ENCODE peak calls at places on chromosomes 2 and 18, in eight cellular contexts. V is upper lobe of left lung, I is gastrocnemius medialis, T is A549, L is heart left ventricle, O is HCT116, W is right lobe of liver, Z is K562. X is an unnamed sample. For H3K4me1, the result is how much of the 10 kb centered on the place peaks cover.

GRCh38 chr2:37600735-37601134 is 70.7 kb downstream of the CDC42EP3 start:
- ATAC-seq in V (peak), I (no peak), T (no peak), L (no peak), O (no peak), W (peak), Z (no peak), X (no peak)

GRCh38 chr2:31483246-31483645 is 68.7 kb upstream of the XDH start:
- ATAC-seq in V (no peak), I (no peak), T (no peak), L (no peak), O (no peak), W (no peak), Z (no peak), X (no peak)

GRCh38 chr2:83742117-83742782 is 716.8 kb downstream of the SUCLG1 start:
- ATAC-seq in V (peak), I (peak), T (no peak), L (peak), O (no peak), W (no peak), Z (no peak), X (no peak)

GRCh38 chr2:178863130-178863855 is 56.1 kb upstream of the TTN start:
- ATAC-seq in V (peak), I (no peak), T (no peak), L (peak), O (no peak), W (peak), Z (no peak), X (no peak)

GRCh38 chr2:240820607-240821428 is 799 bp upstream of the KIF1A start:
- ATAC-seq in V (no peak), I (no peak), T (peak), L (no peak), O (no peak), W (no peak), Z (no peak), X (peak)

GRCh38 chr2:102122115-102122514 is 20.4 kb upstream of the IL1R1 start:
- ATAC-seq in V (peak), I (peak), T (peak), L (peak), O (no peak), W (no peak), Z (no peak), X (peak)

GRCh38 chr2:1546023-1546591 is 132.8 kb downstream of the TPO start:
- ATAC-seq in V (peak), I (no peak), T (peak), L (peak), O (peak), W (peak), Z (peak), X (no peak)

GRCh38 chr18:31626409-31626808 is 34.7 kb downstream of the TTR start:
- ATAC-seq in V (no peak), I (no peak), T (no peak), L (no peak), O (no peak), W (peak), Z (peak), X (no peak)

GRCh38 chr2:88078624-88079169 is 11.1 kb downstream of the SMYD1 start:
- ATAC-seq in V (no peak), I (no peak), T (no peak), L (no peak), O (no peak), W (no peak), Z (no peak), X (no peak)

GRCh38 chr2:37707393-37707792 is 36.0 kb upstream of the CDC42EP3 start:
- ATAC-seq in V (no peak), I (no peak), T (no peak), L (no peak), O (no peak), W (no peak), Z (no peak), X (no peak)

GRCh38 chr2:219247678-219248642 is 2.7 kb downstream of the STK16 start:
- ATAC-seq in V (no peak), I (no peak), T (no peak), L (no peak), O (no peak), W (no peak), Z (no peak), X (no peak)

GRCh38 chr2:158505448-158505934 is 48.7 kb downstream of the PKP4 start:
- ATAC-seq in V (no peak), I (no peak), T (peak), L (peak), O (no peak), W (no peak), Z (peak), X (no peak)

GRCh38 chr2:202479090-202479489 is 103.0 kb downstream of the BMPR2 start:
- ATAC-seq in V (no peak), I (no peak), T (no peak), L (peak), O (no peak), W (no peak), Z (no peak), X (no peak)

GRCh38 chr2:233165895-233166661 is 85.4 kb upstream of the ATG16L1 start:
- ATAC-seq in V (peak), I (no peak), T (peak), L (peak), O (peak), W (peak), Z (peak), X (peak)

GRCh38 chr2:190794466-190795184 is 86.0 kb upstream of the GLS start:
- ATAC-seq in V (no peak), I (no peak), T (no peak), L (no peak), O (no peak), W (no peak), Z (no peak), X (no peak)

GRCh38 chr2:187986392-187987105 is 305.1 kb upstream of the GULP1 start:
- ATAC-seq in V (no peak), I (no peak), T (no peak), L (no peak), O (no peak), W (peak), Z (no peak), X (no peak)

GRCh38 chr2:63719052-63719451 is 122.6 kb upstream of the UGP2 start:
- ATAC-seq in V (no peak), I (peak), T (no peak), L (no peak), O (no peak), W (no peak), Z (no peak), X (no peak)

GRCh38 chr18:55251186-55251995 is 292.1 kb upstream of the CCDC68 start:
- ATAC-seq in V (peak), I (peak), T (no peak), L (peak), O (no peak), W (peak), Z (peak), X (no peak)

GRCh38 chr18:56660655-56661054 is 9.5 kb downstream of the WDR7 start:
- ATAC-seq in V (no peak), I (no peak), T (no peak), L (peak), O (no peak), W (no peak), Z (no peak), X (no peak)

GRCh38 chr2:218041302-218042165 is 27.5 kb upstream of the RUFY4 start:
- ATAC-seq in V (no peak), I (no peak), T (no peak), L (no peak), O (no peak), W (no peak), Z (no peak), X (no peak)

GRCh38 chr2:35454966-35455638 is 900.5 kb upstream of the CRIM1 start:
- ATAC-seq in V (peak), I (no peak), T (peak), L (no peak), O (peak), W (no peak), Z (no peak), X (no peak)

GRCh38 chr2:32951672-32952071 is 4.9 kb downstream of the LTBP1 start:
- ATAC-seq in V (no peak), I (no peak), T (no peak), L (no peak), O (no peak), W (no peak), Z (no peak), X (no peak)

DNA sequence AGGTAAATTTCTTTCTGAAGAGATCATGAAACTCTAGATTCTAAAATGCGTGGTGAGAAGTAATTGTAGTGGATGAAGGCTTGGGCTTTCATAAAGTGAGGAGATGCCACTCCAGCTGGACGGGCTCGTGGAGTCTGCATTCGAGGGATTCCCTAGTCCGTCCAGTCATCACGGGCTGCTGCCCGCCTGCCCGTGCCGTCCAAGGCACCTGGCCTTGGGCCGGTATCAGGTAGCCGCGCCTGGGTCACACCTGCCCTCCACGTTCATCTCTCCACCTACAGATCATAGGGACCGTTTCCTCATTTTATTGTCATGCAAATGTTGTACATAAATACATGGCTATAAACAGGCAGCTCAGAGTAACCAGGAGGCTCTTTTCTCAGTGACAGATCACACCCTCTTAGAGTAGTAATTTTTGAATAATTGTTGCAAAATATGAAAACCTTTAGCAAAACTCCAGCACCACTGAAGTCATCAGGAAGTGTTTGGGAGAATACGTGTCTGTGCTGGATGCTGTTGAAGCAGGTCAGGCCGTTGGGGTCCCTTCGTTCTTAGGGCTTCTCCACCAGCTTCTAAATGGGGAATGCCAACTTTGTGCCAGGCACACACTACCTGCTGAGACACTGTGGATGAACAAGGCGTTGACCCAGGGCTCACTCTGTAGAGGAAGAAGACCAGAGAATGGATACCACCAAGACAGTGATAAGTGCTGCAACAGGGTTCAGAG is 112.6 kb downstream of the FAM210A start:
- ATAC-seq in V (no peak), I (no peak), T (no peak), L (no peak), O (no peak), W (no peak), Z (no peak), X (no peak)
- TF ChIP-seq POLR2A in V (no peak), I (no peak), T (no peak), L (no peak), O (no peak), W (no peak), Z (no peak), X (no peak)

GRCh38 chr2:101121174-101121573 is 30.0 kb downstream of the TBC1D8 start:
- ATAC-seq in V (no peak), I (peak), T (no peak), L (no peak), O (peak), W (no peak), Z (no peak), X (no peak)
- H3K4me1 ChIP-seq in V (half or more), I (half or more), T (half or more), L (half or more), O (half or more), W (half or more), Z (under half), X (under half)

GRCh38 chr2:165794520-165794882 is 454 bp upstream of the GALNT3 start:
- ATAC-seq in V (peak), I (no peak), T (peak), L (peak), O (peak), W (peak), Z (peak), X (peak)
- TF ChIP-seq POLR2A in V (no peak), I (no peak), T (no peak), L (no peak), O (no peak), W (no peak), Z (no peak), X (no peak)

GRCh38 chr2:129078548-129078947 is 759.9 kb upstream of the HS6ST1 start:
- ATAC-seq in V (no peak), I (no peak), T (no peak), L (no peak), O (no peak), W (peak), Z (no peak), X (no peak)
- H3K4me1 ChIP-seq in V (under half), I (under half), T (under half), L (under half), O (under half), W (under half), Z (under half), X (under half)

GRCh38 chr2:80019571-80019970 is 285.0 kb downstream of the LRRTM1 start:
- ATAC-seq in V (no peak), I (no peak), T (no peak), L (no peak), O (no peak), W (no peak), Z (no peak), X (no peak)

GRCh38 chr2:80014637-80015036 is 289.9 kb downstream of the LRRTM1 start:
- ATAC-seq in V (no peak), I (no peak), T (no peak), L (no peak), O (no peak), W (no peak), Z (no peak), X (no peak)

GRCh38 chr2:80022018-80022417 is 282.5 kb downstream of the LRRTM1 start:
- ATAC-seq in V (no peak), I (no peak), T (no peak), L (no peak), O (no peak), W (no peak), Z (no peak), X (no peak)

GRCh38 chr2:80020061-80020460 is 284.5 kb downstream of the LRRTM1 start:
- ATAC-seq in V (no peak), I (no peak), T (no peak), L (no peak), O (no peak), W (no peak), Z (no peak), X (no peak)

GRCh38 chr2:80016166-80016565 is 288.4 kb downstream of the LRRTM1 start:
- ATAC-seq in V (no peak), I (no peak), T (no peak), L (no peak), O (no peak), W (no peak), Z (no peak), X (no peak)
- TF ChIP-seq POLR2A in V (no peak), I (no peak), T (no peak), L (no peak), O (no peak), W (no peak), Z (no peak), X (no peak)

DNA sequence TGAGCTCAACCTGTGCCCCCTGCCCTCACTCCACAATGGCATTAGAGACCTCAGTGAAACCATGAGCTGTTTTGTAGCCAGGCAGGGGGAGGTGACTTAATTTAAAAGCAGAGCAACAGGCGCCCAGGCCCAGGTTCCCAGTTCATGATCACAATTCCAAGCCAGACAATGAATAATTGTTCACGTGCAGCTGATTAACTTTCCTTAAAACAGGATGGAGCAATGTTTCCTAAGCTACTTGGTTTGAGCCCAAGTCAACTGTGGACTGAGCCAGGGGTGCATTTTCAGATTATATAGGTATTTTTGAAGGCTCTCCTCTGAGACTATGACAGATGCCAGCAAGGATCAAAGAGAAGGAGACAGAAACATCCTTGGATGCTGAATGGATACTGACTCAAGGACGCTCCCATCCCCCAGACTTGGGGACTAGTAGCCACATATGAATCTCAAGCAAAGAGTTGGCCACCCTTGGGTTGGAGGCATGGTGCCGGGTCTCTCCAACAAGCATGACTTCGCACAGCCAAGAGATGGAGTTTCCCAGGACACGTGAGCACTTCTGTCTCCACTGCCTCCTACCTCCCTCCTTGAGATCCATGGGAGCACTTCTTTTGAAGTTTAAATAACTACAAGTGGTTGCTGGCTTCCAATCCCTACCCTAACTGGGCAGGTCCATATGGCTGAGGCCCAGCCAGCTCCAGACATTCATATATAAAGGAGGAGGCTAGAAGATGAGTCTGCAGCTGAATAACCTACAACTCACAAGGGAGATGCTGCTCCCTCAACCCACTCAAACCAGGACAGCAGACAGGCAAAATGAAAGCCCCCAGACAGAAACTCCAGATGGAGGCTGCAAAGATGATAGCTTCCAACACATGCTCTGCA is 12.7 kb downstream of the SMAD7 start:
- ATAC-seq in V (no peak), I (no peak), T (no peak), L (no peak), O (no peak), W (no peak), Z (no peak), X (no peak)
- H3K4me1 ChIP-seq in V (half or more), I (half or more), T (half or more), L (half or more), O (half or more), W (half or more), Z (under half), X (half or more)

GRCh38 chr2:241996100-241996499 is 126.6 kb downstream of the RTP5 start:
- ATAC-seq in V (no peak), I (no peak), T (no peak), L (no peak), O (no peak), W (no peak), Z (no peak), X (no peak)
- TF ChIP-seq POLR2A in V (no peak), I (no peak), T (no peak), L (no peak), O (no peak), W (no peak), Z (no peak), X (no peak)

GRCh38 chr18:79404567-79404910 is 8.8 kb downstream of the NFATC1 start:
- ATAC-seq in V (no peak), I (peak), T (no peak), L (no peak), O (no peak), W (no peak), Z (peak), X (no peak)

GRCh38 chr18:79405781-79406575 is 10.2 kb downstream of the NFATC1 start:
- ATAC-seq in V (peak), I (no peak), T (no peak), L (peak), O (no peak), W (peak), Z (no peak), X (peak)

GRCh38 chr18:79403723-79404566 is 8.2 kb downstream of the NFATC1 start:
- ATAC-seq in V (no peak), I (peak), T (no peak), L (no peak), O (no peak), W (no peak), Z (no peak), X (no peak)

GRCh38 chr18:79406708-79407107 is 11.0 kb downstream of the NFATC1 start:
- ATAC-seq in V (no peak), I (no peak), T (no peak), L (no peak), O (no peak), W (no peak), Z (no peak), X (no peak)

GRCh38 chr18:79405019-79405780 is 9.5 kb downstream of the NFATC1 start:
- ATAC-seq in V (no peak), I (no peak), T (no peak), L (no peak), O (no peak), W (no peak), Z (no peak), X (no peak)
- H3K4me1 ChIP-seq in V (half or more), I (under half), T (under half), L (under half), O (under half), W (under half), Z (under half), X (under half)

X was measured in gastroesophageal sphincter.